ENCODE peak calls at places on chromosomes 3 and 15, in six cellular contexts. S is psoas muscle; W is activated CD4-positive, alpha-beta T cell treated with anti-CD3 and anti-CD28 coated beads for 24 hours; N is nucleus accumbens; G is stimulated activated CD4-positive, alpha-beta T cell treated with anti-CD3 and anti-CD28 coated beads, Interleukin-2, amount 100 ng/mL, for 48 hours; U is adipocyte. C is an unnamed sample.

GRCh38 chr3:45583021-45583851 is 11.3 kb upstream of the LIMD1 start:
- DNase-seq in S (peak), W (no peak), N (peak), G (no peak), U (no peak), C (peak)

GRCh38 chr15:25707656-25708365 is 155.3 kb downstream of the ATP10A start:
- DNase-seq in S (no peak), W (no peak), N (no peak), G (no peak), U (no peak), C (no peak)

GRCh38 chr3:125069968-125070745 is 14.4 kb upstream of the HEG1 start:
- DNase-seq in S (no peak), W (no peak), N (no peak), G (no peak), U (no peak), C (no peak)

GRCh38 chr3:168539909-168540308 is 444.2 kb upstream of the GOLIM4 start:
- DNase-seq in S (no peak), W (no peak), N (no peak), G (no peak), U (peak), C (no peak)

GRCh38 chr15:96052572-96053038 is 277.9 kb upstream of the NR2F2 start:
- DNase-seq in S (no peak), W (no peak), N (no peak), G (no peak), U (no peak), C (no peak)

GRCh38 chr3:44065311-44065710 is 176.4 kb upstream of the TOPAZ1 start:
- DNase-seq in S (no peak), W (no peak), N (no peak), G (no peak), U (peak), C (peak)

GRCh38 chr3:189277711-189278110 is 105.9 kb downstream of the TPRG1 start:
- DNase-seq in S (no peak), W (no peak), N (no peak), G (no peak), U (no peak), C (no peak)

GRCh38 chr3:194093822-194094221 is 42.1 kb upstream of the HES1 start:
- DNase-seq in S (no peak), W (no peak), N (no peak), G (no peak), U (no peak), C (no peak)

GRCh38 chr15:65862682-65863081 is 6.6 kb upstream of the RAB11A start:
- DNase-seq in S (no peak), W (peak), N (no peak), G (peak), U (no peak), C (no peak)

GRCh38 chr3:47512416-47513124 is 942 bp downstream of the ELP6 start:
- DNase-seq in S (peak), W (no peak), N (no peak), G (peak), U (peak), C (peak)

GRCh38 chr15:66496951-66497501 is 536 bp downstream of the SNAPC5 start:
- DNase-seq in S (no peak), W (no peak), N (no peak), G (no peak), U (no peak), C (no peak)

GRCh38 chr15:44719293-44719999 is 8.1 kb downstream of the B2M start:
- DNase-seq in S (no peak), W (peak), N (no peak), G (peak), U (no peak), C (no peak)

GRCh38 chr3:152385761-152386160 is 117.0 kb downstream of the MBNL1 start:
- DNase-seq in S (no peak), W (no peak), N (no peak), G (no peak), U (peak), C (no peak)

GRCh38 chr3:4355401-4356224 is 52.4 kb downstream of the SETMAR start:
- DNase-seq in S (peak), W (no peak), N (no peak), G (no peak), U (no peak), C (peak)

GRCh38 chr3:12170207-12170606 is 11.5 kb upstream of the TIMP4 start:
- DNase-seq in S (no peak), W (no peak), N (no peak), G (no peak), U (peak), C (no peak)

GRCh38 chr15:42679285-42680141 is 57.4 kb downstream of the CDAN1 start:
- DNase-seq in S (no peak), W (no peak), N (no peak), G (no peak), U (no peak), C (peak)

GRCh38 chr15:59394166-59394661 is 21.5 kb upstream of the MYO1E start:
- DNase-seq in S (no peak), W (no peak), N (no peak), G (no peak), U (no peak), C (no peak)

GRCh38 chr3:31878231-31878838 is 102.7 kb downstream of the OSBPL10 start:
- DNase-seq in S (no peak), W (no peak), N (no peak), G (no peak), U (no peak), C (no peak)

GRCh38 chr3:149414557-149415231 is 37.2 kb upstream of the TM4SF1 start:
- DNase-seq in S (no peak), W (no peak), N (no peak), G (no peak), U (peak), C (no peak)

GRCh38 chr3:194686816-194687637 is 1.3 kb downstream of the FAM43A start:
- DNase-seq in S (peak), W (no peak), N (no peak), G (peak), U (peak), C (peak)

GRCh38 chr3:65811917-65812316 is 226.8 kb downstream of the MAGI1 start:
- DNase-seq in S (no peak), W (no peak), N (no peak), G (no peak), U (no peak), C (no peak)

GRCh38 chr3:194938845-194939531 is 253.3 kb downstream of the FAM43A start:
- DNase-seq in S (peak), W (no peak), N (peak), G (no peak), U (peak), C (peak)

GRCh38 chr3:50517721-50518206 is 14.3 kb upstream of the CACNA2D2 start:
- DNase-seq in S (no peak), W (no peak), N (no peak), G (no peak), U (no peak), C (no peak)

GRCh38 chr15:92510163-92510882 is 116.6 kb downstream of the ST8SIA2 start:
- DNase-seq in S (no peak), W (no peak), N (no peak), G (no peak), U (no peak), C (no peak)

GRCh38 chr15:72785452-72786243 is 2.1 kb upstream of the ADPGK start:
- DNase-seq in S (peak), W (peak), N (peak), G (peak), U (peak), C (no peak)

GRCh38 chr3:55880357-55880756 is 393.3 kb upstream of the WNT5A start:
- DNase-seq in S (no peak), W (no peak), N (no peak), G (no peak), U (no peak), C (no peak)

GRCh38 chr3:110628650-110629301 is 442.8 kb upstream of the NECTIN3 start:
- DNase-seq in S (no peak), W (no peak), N (no peak), G (no peak), U (no peak), C (no peak)

GRCh38 chr3:27114684-27115083 is 254.5 kb downstream of the NEK10 start:
- DNase-seq in S (no peak), W (no peak), N (no peak), G (no peak), U (no peak), C (no peak)

GRCh38 chr3:174862101-174862500 is 3.0 kb downstream of the NAALADL2 start:
- DNase-seq in S (no peak), W (no peak), N (no peak), G (no peak), U (no peak), C (no peak)